ENCODE peak calls at places on chromosome 17, in five cellular contexts. X is A172; T is WERI-Rb-1; R is stimulated activated CD4-positive, alpha-beta T cell treated with anti-CD3 and anti-CD28 coated beads, Interleukin-12 subunit alpha, Interleukin-12 subunit beta, amount 100 ng/mL, for 4 hours; L is endothelial cell. H is an unnamed sample.

GRCh38 chr17:73644145-73645049 is at the start of gene SDK2:
- DNase-seq in T (peak; percentile 53), R (no peak), X (no peak), L (peak; percentile 32), H (no peak)

GRCh38 chr17:80511222-80512180 is 33.1 kb upstream of the RPTOR start:
- DNase-seq in T (no peak), X (no peak), R (no peak), L (no peak), H (no peak)

GRCh38 chr17:80901319-80901718 is 90.3 kb upstream of the CHMP6 start:
- DNase-seq in X (no peak), T (no peak), L (no peak), R (no peak), H (no peak)

GRCh38 chr17:64679710-64680216 is 17.7 kb upstream of the SMURF2 start:
- DNase-seq in T (no peak), L (no peak), R (no peak), X (peak; percentile 98), H (no peak)

GRCh38 chr17:78342438-78343098 is 17.3 kb downstream of the SOCS3 start:
- DNase-seq in T (no peak), X (peak; percentile 94), R (no peak), L (no peak), H (no peak)

GRCh38 chr17:62188713-62189112 is 123.6 kb upstream of the MED13 start:
- DNase-seq in L (no peak), T (peak; percentile 30), X (no peak), R (no peak), H (no peak)

GRCh38 chr17:63426041-63426916 is 19.8 kb downstream of the CYB561 start:
- DNase-seq in R (no peak), X (no peak), T (no peak), L (no peak), H (no peak)

GRCh38 chr17:43766413-43767052 is 7.9 kb upstream of the SOST start:
- DNase-seq in X (no peak), R (peak; percentile 48), L (peak; percentile 78), T (peak; percentile 79), H (no peak)

GRCh38 chr17:76716146-76716833 is 5.5 kb upstream of the MXRA7 start:
- DNase-seq in R (no peak), T (peak; percentile 55), L (no peak), X (peak; percentile 99), H (no peak)

GRCh38 chr17:68378202-68379149 is 78.8 kb downstream of the WIPI1 start:
- DNase-seq in L (peak; percentile 38), R (no peak), T (no peak), X (peak; percentile 55), H (peak; percentile 99)

GRCh38 chr17:35540589-35541404 is 3.3 kb upstream of the SLFN12L start:
- DNase-seq in R (peak; percentile 28), X (peak; percentile 59), L (no peak), T (no peak), H (no peak)

GRCh38 chr17:74671031-74671771 is 41.5 kb downstream of the CD300LF start:
- DNase-seq in L (peak; percentile 94), T (peak; percentile 73), R (peak; percentile 69), X (no peak), H (peak; percentile 62)

GRCh38 chr17:16406742-16407674 is 8.4 kb upstream of the TRPV2 start:
- DNase-seq in R (no peak), T (no peak), X (no peak), L (peak; percentile 59), H (no peak)

GRCh38 chr17:81039854-81040758 is 5.2 kb downstream of the BAIAP2 start:
- DNase-seq in L (no peak), T (no peak), R (no peak), X (peak; percentile 80), H (no peak)

GRCh38 chr17:565506-565905 is 149.1 kb downstream of the VPS53 start:
- DNase-seq in T (peak; percentile 20), X (no peak), L (peak; percentile 24), R (no peak), H (no peak)

GRCh38 chr17:39144414-39144813 is 7.0 kb downstream of the PLXDC1 start:
- DNase-seq in R (no peak), X (peak; percentile 77), L (no peak), T (no peak), H (no peak)

GRCh38 chr17:7846063-7846735 is 8.7 kb upstream of the TMEM88 start:
- DNase-seq in R (no peak), T (peak; percentile 4), X (no peak), L (no peak), H (no peak)

GRCh38 chr17:50863221-50863843 is 2.8 kb downstream of the TOB1 start:
- DNase-seq in X (peak; percentile 44), L (peak; percentile 63), T (peak; percentile 80), R (peak; percentile 29), H (no peak)

GRCh38 chr17:37701424-37702020 is 43.3 kb downstream of the HNF1B start:
- DNase-seq in X (no peak), R (peak; percentile 31), T (peak; percentile 26), L (peak; percentile 50), H (no peak)

GRCh38 chr17:18187816-18188761 is 4.5 kb downstream of the ALKBH5 start:
- DNase-seq in T (no peak), R (no peak), X (peak; percentile 27), L (no peak), H (no peak)

GRCh38 chr17:73974536-73974935 is 228.9 kb upstream of the RPL38 start:
- DNase-seq in X (no peak), R (no peak), T (no peak), L (no peak), H (no peak)

GRCh38 chr17:42682400-42683384 is at the start of gene CNTNAP1:
- DNase-seq in T (peak; percentile 91), X (peak; percentile 63), R (no peak), L (peak; percentile 53), H (no peak)

GRCh38 chr17:36942631-36943125 is 5.4 kb downstream of the LHX1 start:
- DNase-seq in L (no peak), X (no peak), R (no peak), T (no peak), H (no peak)

GRCh38 chr17:68324114-68324513 is 32.8 kb downstream of the ARSG start:
- DNase-seq in T (no peak), X (no peak), L (no peak), R (no peak), H (no peak)

GRCh38 chr17:64129515-64129764 is 504 bp downstream of the ERN1 start:
- DNase-seq in L (no peak), T (no peak), X (no peak), R (no peak), H (no peak)

GRCh38 chr17:75487351-75488070 is 27.8 kb downstream of the CASKIN2 start:
- DNase-seq in R (peak; percentile 11), L (no peak), X (no peak), T (no peak), H (no peak)

GRCh38 chr17:67994827-67995567 is 1.3 kb downstream of the C17orf58 start:
- DNase-seq in L (no peak), R (no peak), X (peak; percentile 30), T (no peak), H (no peak)

GRCh38 chr17:59778996-59779395 is 71.5 kb downstream of the VMP1 start:
- DNase-seq in L (no peak), R (no peak), X (no peak), T (no peak), H (no peak)

GRCh38 chr17:35799942-35800341 is 4.5 kb upstream of the MMP28 start:
- DNase-seq in R (no peak), T (no peak), L (no peak), X (peak; percentile 85), H (peak; percentile 92)

GRCh38 chr17:81164464-81165245 is 652 bp upstream of the PVALEF start:
- DNase-seq in T (peak; percentile 95), X (no peak), L (no peak), R (no peak), H (no peak)

GRCh38 chr17:59829217-59830006 is 63.3 kb downstream of the TUBD1 start:
- DNase-seq in R (no peak), L (no peak), T (no peak), X (peak; percentile 100), H (no peak)

GRCh38 chr17:75262112-75262606 is 480 bp downstream of the MRPS7 start:
- DNase-seq in R (no peak), T (no peak), X (peak; percentile 40), L (no peak), H (no peak)